ENCODE peak calls at places on chromosomes 4 and X, in seven cellular contexts. U is Karpas-422; X is effector memory CD4-positive, alpha-beta T cell; I is left ventricle myocardium inferior; F is PC-3; W is GM23248; B is kidney epithelial cell. Y is an unnamed sample.
A peak's percentile ranks its signal among the peaks of the same experiment; 100 is the strongest.

GRCh38 chr4:142331132-142331531 is 515.0 kb downstream of the INPP4B start:
- DNase-seq in U (no peak), X (no peak), F (no peak), I (peak; percentile 26), B (no peak), W (no peak), Y (no peak)

GRCh38 chrX:38061335-38061734 is 55.0 kb downstream of the SYTL5 start:
- DNase-seq in I (no peak), F (peak; percentile 89), X (no peak), B (no peak), U (no peak), W (peak; percentile 43), Y (no peak)

GRCh38 chr4:121789960-121790829 is 10.9 kb upstream of the EXOSC9 start:
- DNase-seq in U (no peak), I (no peak), W (peak; percentile 82), X (no peak), F (peak; percentile 80), B (no peak), Y (no peak)

GRCh38 chrX:153941331-153942252 is 2.9 kb downstream of the RENBP start:
- DNase-seq in U (no peak), X (no peak), F (no peak), W (no peak), B (no peak), I (no peak), Y (no peak)

GRCh38 chr4:13821522-13821921 is 194.0 kb upstream of the BOD1L1 start:
- DNase-seq in W (peak; percentile 11), X (no peak), U (no peak), B (no peak), I (no peak), F (peak; percentile 34), Y (no peak)

GRCh38 chrX:102043380-102043779 is 82.1 kb upstream of the TCEAL2 start:
- DNase-seq in I (no peak), F (no peak), B (no peak), U (no peak), W (no peak), X (no peak), Y (no peak)

GRCh38 chr4:72314869-72315268 is 254.2 kb downstream of the ADAMTS3 start:
- DNase-seq in B (no peak), X (no peak), F (peak; percentile 93), W (peak; percentile 92), I (no peak), U (no peak), Y (no peak)

GRCh38 chrX:154775611-154776349 is 13.1 kb downstream of the DKC1 start:
- DNase-seq in F (peak; percentile 13), U (no peak), I (peak; percentile 18), B (no peak), W (peak; percentile 71), X (no peak), Y (no peak)

GRCh38 chrX:84909151-84909550 is 94.5 kb upstream of the APOOL start:
- DNase-seq in F (no peak), B (no peak), W (no peak), I (no peak), U (no peak), X (no peak), Y (no peak)

GRCh38 chrX:109785053-109785452 is 52.0 kb upstream of the ACSL4 start:
- DNase-seq in U (no peak), I (no peak), X (no peak), B (no peak), F (no peak), W (no peak), Y (no peak)

GRCh38 chrX:3788494-3789233 is 75.2 kb upstream of the PRKX start:
- DNase-seq in B (no peak), W (no peak), F (no peak), I (no peak), X (no peak), U (no peak), Y (no peak)

GRCh38 chr4:4206204-4206603 is 20.5 kb downstream of the OTOP1 start:
- DNase-seq in U (no peak), X (no peak), W (no peak), B (no peak), I (no peak), F (no peak), Y (no peak)

GRCh38 chr4:183139972-183140570 is 41.0 kb downstream of the WWC2 start:
- DNase-seq in F (no peak), I (no peak), U (no peak), X (no peak), B (no peak), W (peak; percentile 50), Y (no peak)

GRCh38 chr4:108320066-108320465 is 151.3 kb upstream of the LEF1 start:
- DNase-seq in F (no peak), U (no peak), I (no peak), W (no peak), X (no peak), B (no peak), Y (no peak)

GRCh38 chrX:40158036-40158706 is 60.4 kb upstream of the BCOR start:
- DNase-seq in U (no peak), I (no peak), X (no peak), W (peak; percentile 62), F (peak; percentile 46), B (no peak), Y (no peak)

GRCh38 chr4:148790691-148791090 is 348.5 kb upstream of the NR3C2 start:
- DNase-seq in B (peak; percentile 47), U (no peak), X (no peak), I (no peak), W (no peak), F (peak; percentile 40), Y (no peak)

GRCh38 chrX:53239474-53239873 is 14.5 kb upstream of the KDM5C start:
- DNase-seq in B (no peak), U (peak; percentile 76), W (no peak), I (no peak), X (no peak), F (peak; percentile 29), Y (no peak)

GRCh38 chr4:180455226-180455625 is 1788.0 kb upstream of the TENM3 start:
- DNase-seq in I (no peak), B (no peak), F (peak; percentile 18), X (no peak), W (no peak), U (no peak), Y (no peak)

GRCh38 chrX:123525131-123525725 is 207.6 kb downstream of the THOC2 start:
- DNase-seq in X (no peak), W (peak; percentile 50), F (no peak), I (no peak), B (no peak), U (no peak), Y (no peak)

GRCh38 chr4:1310796-1311715 is 21.4 kb downstream of the MAEA start:
- DNase-seq in B (no peak), F (no peak), U (no peak), W (no peak), I (no peak), X (no peak), Y (no peak)

GRCh38 chrX:65862638-65863037 is 177.2 kb downstream of the VSIG4 start:
- DNase-seq in X (no peak), B (no peak), F (no peak), I (no peak), W (no peak), U (no peak), Y (no peak)

GRCh38 chr4:86564795-86565194 is 29.3 kb upstream of the PTPN13 start:
- DNase-seq in F (no peak), X (no peak), U (no peak), I (no peak), W (no peak), B (no peak), Y (no peak)
- H3K4me3 ChIP-seq in F (no peak overlapping the region), X (no peak overlapping the region), U (no peak overlapping the region), I (no peak overlapping the region), W (no peak overlapping the region), B (no peak overlapping the region), Y (no peak overlapping the region)

GRCh38 chr4:6502147-6502546 is 29.7 kb upstream of the PPP2R2C start:
- DNase-seq in X (no peak), I (no peak), W (no peak), B (no peak), U (no peak), F (no peak), Y (no peak)

GRCh38 chr4:6500481-6501135 is 28.2 kb upstream of the PPP2R2C start:
- DNase-seq in U (no peak), X (no peak), F (no peak), B (no peak), I (no peak), W (no peak), Y (no peak)

GRCh38 chr4:6502747-6503465 is 30.5 kb upstream of the PPP2R2C start:
- DNase-seq in B (no peak), F (no peak), X (no peak), U (peak; percentile 14), W (no peak), I (no peak), Y (no peak)

GRCh38 chr4:6499241-6499605 is 26.8 kb upstream of the PPP2R2C start:
- DNase-seq in B (no peak), I (no peak), U (no peak), W (no peak), X (no peak), F (no peak), Y (no peak)

DNA sequence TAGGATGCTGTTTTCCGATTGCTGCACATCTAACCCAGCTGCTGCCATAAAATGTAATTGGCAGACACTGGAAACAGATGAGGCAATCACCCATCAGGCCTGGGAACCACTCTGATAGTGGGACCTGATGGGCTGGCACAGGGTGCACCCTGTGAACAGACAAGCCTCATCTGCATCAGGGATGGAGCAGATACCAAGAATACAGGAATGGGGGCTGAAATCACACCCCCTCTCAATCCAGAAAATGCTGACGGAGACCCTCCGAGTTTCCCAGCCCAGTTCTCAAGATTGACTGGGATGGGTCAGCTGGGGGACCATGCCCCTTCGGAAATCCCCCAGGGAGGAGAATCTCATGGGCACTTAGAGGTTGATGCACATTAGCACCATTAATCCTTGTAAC is 28.8 kb upstream of the PPP2R2C start:
- DNase-seq in W (no peak), U (no peak), B (no peak), I (no peak), X (no peak), F (no peak), Y (no peak)
- H3K4me3 ChIP-seq in W (no peak overlapping the region), U (no peak overlapping the region), B (no peak overlapping the region), I (no peak overlapping the region), X (no peak overlapping the region), F (no peak overlapping the region), Y (no peak overlapping the region)

GRCh38 chrX:2677764-2678163 is 13.3 kb upstream of the CD99 start:
- DNase-seq in W (peak; percentile 100), U (no peak), B (peak; percentile 94), X (no peak), I (peak; percentile 83), F (peak; percentile 89), Y (no peak)
- H3K4me3 ChIP-seq in W (peak overlapping the region; percentile 52), U (no peak overlapping the region), B (no peak overlapping the region), X (no peak overlapping the region), I (no peak overlapping the region), F (no peak overlapping the region), Y (no peak overlapping the region)

GRCh38 chr4:184447664-184448063 is 26.7 kb downstream of the IRF2 start:
- DNase-seq in U (no peak), X (no peak), B (no peak), I (no peak), F (no peak), W (no peak), Y (no peak)

GRCh38 chr4:184450045-184450444 is 24.3 kb downstream of the IRF2 start:
- DNase-seq in B (no peak), U (no peak), W (peak; percentile 88), F (peak; percentile 44), X (no peak), I (no peak), Y (no peak)

GRCh38 chr4:184446132-184446531 is 28.2 kb downstream of the IRF2 start:
- DNase-seq in U (no peak), W (no peak), B (no peak), X (no peak), F (no peak), I (no peak), Y (no peak)

GRCh38 chr4:184450743-184451142 is 23.6 kb downstream of the IRF2 start:
- DNase-seq in I (no peak), B (no peak), W (peak; percentile 40), X (no peak), F (no peak), U (no peak), Y (no peak)

GRCh38 chr4:184448828-184449227 is 25.5 kb downstream of the IRF2 start:
- DNase-seq in W (peak; percentile 83), I (peak; percentile 52), F (no peak), U (no peak), X (no peak), B (no peak), Y (no peak)
- H3K4me3 ChIP-seq in W (peak overlapping the region; percentile 75), I (peak overlapping the region; percentile 59), F (no peak overlapping the region), U (no peak overlapping the region), X (peak overlapping the region; percentile 8), B (peak overlapping the region; percentile 20), Y (peak overlapping the region; percentile 9)